ENCODE peak calls at places on chromosomes 3 and 15, in seven cellular contexts. One of them, this sample, is unnamed.

GRCh38 chr15:81197255-81197630 is 564 bp downstream of the IL16 start:
- DNase-seq in GM23338: no peak
- DNase-seq in AG10803: no peak
- DNase-seq in PC-3: no peak
- DNase-seq in SHP77: no peak
- DNase-seq in breast epithelium: no peak
- DNase-seq in neuronal stem cell: no peak
- DNase-seq in this sample: no peak

GRCh38 chr3:70631716-70632307 is 319.4 kb upstream of the MDFIC2 start:
- DNase-seq in GM23338: peak
- DNase-seq in AG10803: no peak
- DNase-seq in PC-3: no peak
- DNase-seq in SHP77: no peak
- DNase-seq in breast epithelium: no peak
- DNase-seq in neuronal stem cell: no peak
- DNase-seq in this sample: no peak

GRCh38 chr15:67242665-67243064 is 11.8 kb downstream of the AAGAB start:
- DNase-seq in GM23338: peak
- DNase-seq in AG10803: peak
- DNase-seq in PC-3: no peak
- DNase-seq in SHP77: no peak
- DNase-seq in breast epithelium: no peak
- DNase-seq in neuronal stem cell: no peak
- DNase-seq in this sample: no peak

GRCh38 chr3:31762016-31762764 is 218.9 kb downstream of the OSBPL10 start:
- DNase-seq in GM23338: no peak
- DNase-seq in AG10803: no peak
- DNase-seq in PC-3: no peak
- DNase-seq in SHP77: no peak
- DNase-seq in breast epithelium: no peak
- DNase-seq in neuronal stem cell: no peak
- DNase-seq in this sample: no peak

GRCh38 chr3:128201158-128201755 is 48.0 kb downstream of the EEFSEC start:
- DNase-seq in GM23338: no peak
- DNase-seq in AG10803: no peak
- DNase-seq in PC-3: no peak
- DNase-seq in SHP77: no peak
- DNase-seq in breast epithelium: no peak
- DNase-seq in neuronal stem cell: no peak
- DNase-seq in this sample: no peak

GRCh38 chr3:108114423-108115065 is 23.7 kb upstream of the CD47 start:
- DNase-seq in GM23338: no peak
- DNase-seq in AG10803: no peak
- DNase-seq in PC-3: no peak
- DNase-seq in SHP77: no peak
- DNase-seq in breast epithelium: no peak
- DNase-seq in neuronal stem cell: no peak
- DNase-seq in this sample: no peak

GRCh38 chr3:57354768-57355167 is 62.3 kb upstream of the ASB14 start:
- DNase-seq in GM23338: no peak
- DNase-seq in AG10803: no peak
- DNase-seq in PC-3: no peak
- DNase-seq in SHP77: no peak
- DNase-seq in breast epithelium: no peak
- DNase-seq in neuronal stem cell: no peak
- DNase-seq in this sample: no peak

GRCh38 chr3:169867584-169868211 is 2.0 kb downstream of the LRRC31 start:
- DNase-seq in GM23338: no peak
- DNase-seq in AG10803: no peak
- DNase-seq in PC-3: no peak
- DNase-seq in SHP77: no peak
- DNase-seq in breast epithelium: no peak
- DNase-seq in neuronal stem cell: no peak
- DNase-seq in this sample: no peak

GRCh38 chr3:186209810-186210752 is 101.2 kb upstream of the ETV5 start:
- DNase-seq in GM23338: peak
- DNase-seq in AG10803: peak
- DNase-seq in PC-3: peak
- DNase-seq in SHP77: no peak
- DNase-seq in breast epithelium: no peak
- DNase-seq in neuronal stem cell: peak
- DNase-seq in this sample: peak

GRCh38 chr15:94029495-94029894 is 201.9 kb upstream of the MCTP2 start:
- DNase-seq in GM23338: no peak
- DNase-seq in AG10803: peak
- DNase-seq in PC-3: peak
- DNase-seq in SHP77: no peak
- DNase-seq in breast epithelium: no peak
- DNase-seq in neuronal stem cell: no peak
- DNase-seq in this sample: no peak

GRCh38 chr3:11808231-11808630 is 38.5 kb downstream of the TAMM41 start:
- DNase-seq in GM23338: no peak
- DNase-seq in AG10803: peak
- DNase-seq in PC-3: no peak
- DNase-seq in SHP77: peak
- DNase-seq in breast epithelium: no peak
- DNase-seq in neuronal stem cell: no peak
- DNase-seq in this sample: no peak

GRCh38 chr15:31471731-31472430 is 145.2 kb downstream of the KLF13 start:
- DNase-seq in GM23338: no peak
- DNase-seq in AG10803: peak
- DNase-seq in PC-3: peak
- DNase-seq in SHP77: no peak
- DNase-seq in breast epithelium: no peak
- DNase-seq in neuronal stem cell: no peak
- DNase-seq in this sample: no peak

GRCh38 chr3:30664449-30664848 is 58.0 kb downstream of the TGFBR2 start:
- DNase-seq in GM23338: no peak
- DNase-seq in AG10803: no peak
- DNase-seq in PC-3: no peak
- DNase-seq in SHP77: no peak
- DNase-seq in breast epithelium: no peak
- DNase-seq in neuronal stem cell: no peak
- DNase-seq in this sample: no peak

GRCh38 chr3:190912736-190913135 is 50.2 kb upstream of the GMNC start:
- DNase-seq in GM23338: no peak
- DNase-seq in AG10803: no peak
- DNase-seq in PC-3: peak
- DNase-seq in SHP77: peak
- DNase-seq in breast epithelium: no peak
- DNase-seq in neuronal stem cell: no peak
- DNase-seq in this sample: no peak

GRCh38 chr15:51731549-51732267 is 5.7 kb downstream of the LYSMD2 start:
- DNase-seq in GM23338: peak
- DNase-seq in AG10803: no peak
- DNase-seq in PC-3: no peak
- DNase-seq in SHP77: no peak
- DNase-seq in breast epithelium: no peak
- DNase-seq in neuronal stem cell: no peak
- DNase-seq in this sample: no peak

GRCh38 chr15:80578871-80579270 is 116.2 kb upstream of the ABHD17C start:
- DNase-seq in GM23338: no peak
- DNase-seq in AG10803: no peak
- DNase-seq in PC-3: no peak
- DNase-seq in SHP77: no peak
- DNase-seq in breast epithelium: no peak
- DNase-seq in neuronal stem cell: no peak
- DNase-seq in this sample: no peak

GRCh38 chr15:27832263-27832647 is 266.9 kb downstream of the OCA2 start:
- DNase-seq in GM23338: no peak
- DNase-seq in AG10803: no peak
- DNase-seq in PC-3: no peak
- DNase-seq in SHP77: no peak
- DNase-seq in breast epithelium: no peak
- DNase-seq in neuronal stem cell: no peak
- DNase-seq in this sample: no peak

GRCh38 chr15:61389334-61390028 is 160.4 kb upstream of the RORA start:
- DNase-seq in GM23338: no peak
- DNase-seq in AG10803: no peak
- DNase-seq in PC-3: no peak
- DNase-seq in SHP77: no peak
- DNase-seq in breast epithelium: no peak
- DNase-seq in neuronal stem cell: no peak
- DNase-seq in this sample: no peak

GRCh38 chr3:84175449-84175848 is 783.3 kb upstream of the CADM2 start:
- DNase-seq in GM23338: no peak
- DNase-seq in AG10803: no peak
- DNase-seq in PC-3: no peak
- DNase-seq in SHP77: no peak
- DNase-seq in breast epithelium: no peak
- DNase-seq in neuronal stem cell: no peak
- DNase-seq in this sample: no peak

GRCh38 chr15:45664451-45664850 is 29.6 kb downstream of the SQOR start:
- DNase-seq in GM23338: no peak
- DNase-seq in AG10803: peak
- DNase-seq in PC-3: no peak
- DNase-seq in SHP77: no peak
- DNase-seq in breast epithelium: no peak
- DNase-seq in neuronal stem cell: no peak
- DNase-seq in this sample: no peak

GRCh38 chr3:144770813-144771400 is 799.3 kb downstream of the DIPK2A start:
- DNase-seq in GM23338: peak
- DNase-seq in AG10803: peak
- DNase-seq in PC-3: peak
- DNase-seq in SHP77: no peak
- DNase-seq in breast epithelium: no peak
- DNase-seq in neuronal stem cell: peak
- DNase-seq in this sample: no peak

GRCh38 chr3:138729279-138729678 is 105.4 kb downstream of the PIK3CB start:
- DNase-seq in GM23338: no peak
- DNase-seq in AG10803: no peak
- DNase-seq in PC-3: no peak
- DNase-seq in SHP77: no peak
- DNase-seq in breast epithelium: no peak
- DNase-seq in neuronal stem cell: no peak
- DNase-seq in this sample: no peak

GRCh38 chr3:87298111-87298718 is 21.8 kb upstream of the POU1F1 start:
- DNase-seq in GM23338: peak
- DNase-seq in AG10803: peak
- DNase-seq in PC-3: peak
- DNase-seq in SHP77: peak
- DNase-seq in breast epithelium: no peak
- DNase-seq in neuronal stem cell: peak
- DNase-seq in this sample: no peak

GRCh38 chr3:15284121-15284889 is 48.1 kb downstream of the SH3BP5 start:
- DNase-seq in GM23338: no peak
- DNase-seq in AG10803: peak
- DNase-seq in PC-3: peak
- DNase-seq in SHP77: peak
- DNase-seq in breast epithelium: no peak
- DNase-seq in neuronal stem cell: no peak
- DNase-seq in this sample: no peak

GRCh38 chr15:60781211-60781713 is 302.3 kb upstream of the ICE2 start:
- DNase-seq in GM23338: peak
- DNase-seq in AG10803: no peak
- DNase-seq in PC-3: no peak
- DNase-seq in SHP77: no peak
- DNase-seq in breast epithelium: no peak
- DNase-seq in neuronal stem cell: no peak
- DNase-seq in this sample: no peak

GRCh38 chr3:50264964-50265485 is 3.9 kb upstream of the SEMA3B start:
- DNase-seq in GM23338: peak
- DNase-seq in AG10803: no peak
- DNase-seq in PC-3: peak
- DNase-seq in SHP77: no peak
- DNase-seq in breast epithelium: no peak
- DNase-seq in neuronal stem cell: no peak
- DNase-seq in this sample: no peak

GRCh38 chr3:129657261-129658046 is 51.0 kb upstream of the PLXND1 start:
- DNase-seq in GM23338: no peak
- DNase-seq in AG10803: peak
- DNase-seq in PC-3: no peak
- DNase-seq in SHP77: no peak
- DNase-seq in breast epithelium: no peak
- DNase-seq in neuronal stem cell: no peak
- DNase-seq in this sample: no peak

GRCh38 chr3:20401253-20401652 is 215.2 kb upstream of the SGO1 start:
- DNase-seq in GM23338: no peak
- DNase-seq in AG10803: peak
- DNase-seq in PC-3: no peak
- DNase-seq in SHP77: no peak
- DNase-seq in breast epithelium: no peak
- DNase-seq in neuronal stem cell: no peak
- DNase-seq in this sample: no peak

GRCh38 chr15:47283231-47283630 is 434.1 kb upstream of the SEMA6D start:
- DNase-seq in GM23338: no peak
- DNase-seq in AG10803: no peak
- DNase-seq in PC-3: no peak
- DNase-seq in SHP77: no peak
- DNase-seq in breast epithelium: no peak
- DNase-seq in neuronal stem cell: no peak
- DNase-seq in this sample: no peak

GRCh38 chr15:82923744-82924143 is 28.8 kb downstream of the HOMER2 start:
- DNase-seq in GM23338: no peak
- DNase-seq in AG10803: no peak
- DNase-seq in PC-3: no peak
- DNase-seq in SHP77: no peak
- DNase-seq in breast epithelium: no peak
- DNase-seq in neuronal stem cell: no peak
- DNase-seq in this sample: no peak

GRCh38 chr3:135453333-135453732 is 512.2 kb upstream of the PPP2R3A start:
- DNase-seq in GM23338: no peak
- DNase-seq in AG10803: no peak
- DNase-seq in PC-3: no peak
- DNase-seq in SHP77: no peak
- DNase-seq in breast epithelium: no peak
- DNase-seq in neuronal stem cell: no peak
- DNase-seq in this sample: no peak

GRCh38 chr3:106114848-106115247 is 246.0 kb upstream of the CBLB start:
- DNase-seq in GM23338: no peak
- DNase-seq in AG10803: peak
- DNase-seq in PC-3: peak
- DNase-seq in SHP77: no peak
- DNase-seq in breast epithelium: no peak
- DNase-seq in neuronal stem cell: no peak
- DNase-seq in this sample: no peak

GRCh38 chr3:195886181-195887141 is 21.9 kb downstream of the TNK2 start:
- DNase-seq in GM23338: no peak
- DNase-seq in AG10803: peak
- DNase-seq in PC-3: peak
- DNase-seq in SHP77: no peak
- DNase-seq in breast epithelium: no peak
- DNase-seq in neuronal stem cell: no peak
- DNase-seq in this sample: no peak

GRCh38 chr3:150871192-150871591 is 34.0 kb downstream of the MINDY4B start:
- DNase-seq in GM23338: no peak
- DNase-seq in AG10803: peak
- DNase-seq in PC-3: peak
- DNase-seq in SHP77: no peak
- DNase-seq in breast epithelium: no peak
- DNase-seq in neuronal stem cell: no peak
- DNase-seq in this sample: no peak

GRCh38 chr3:126971891-126972351 is 11.0 kb upstream of the PLXNA1 start:
- DNase-seq in GM23338: peak
- DNase-seq in AG10803: peak
- DNase-seq in PC-3: no peak
- DNase-seq in SHP77: peak
- DNase-seq in breast epithelium: no peak
- DNase-seq in neuronal stem cell: no peak
- DNase-seq in this sample: no peak

GRCh38 chr3:177835917-177836316 is 638.6 kb upstream of the TBL1XR1 start:
- DNase-seq in GM23338: no peak
- DNase-seq in AG10803: peak
- DNase-seq in PC-3: peak
- DNase-seq in SHP77: no peak
- DNase-seq in breast epithelium: no peak
- DNase-seq in neuronal stem cell: no peak
- DNase-seq in this sample: no peak

GRCh38 chr3:136819784-136820640 is 1.1 kb downstream of the SLC35G2 start:
- DNase-seq in GM23338: peak
- DNase-seq in AG10803: peak
- DNase-seq in PC-3: peak
- DNase-seq in SHP77: peak
- DNase-seq in breast epithelium: no peak
- DNase-seq in neuronal stem cell: peak
- DNase-seq in this sample: no peak

GRCh38 chr3:187066228-187066995 is 72.9 kb downstream of the RPL39L start:
- DNase-seq in GM23338: peak
- DNase-seq in AG10803: no peak
- DNase-seq in PC-3: peak
- DNase-seq in SHP77: peak
- DNase-seq in breast epithelium: no peak
- DNase-seq in neuronal stem cell: peak
- DNase-seq in this sample: no peak